ENCODE peak calls at places on chromosome 9, in seven cellular contexts. D is H9, A is IMR-90, M is neuronal stem cell, S is mesendoderm, V is mesenchymal stem cell, I is H1. Y is an unnamed sample. For H3K27me3, the result is how much of the 10 kb centered on the place peaks cover.

GRCh38 chr9:126516561-126516935 is 97.2 kb upstream of the LMX1B start:
- DNase-seq in S (no peak), I (no peak), V (no peak), A (no peak), M (no peak), D (no peak), Y (no peak)

GRCh38 chr9:80191108-80191507 is 619.3 kb downstream of the TLE4 start:
- DNase-seq in S (no peak), M (no peak), V (no peak), D (no peak), A (peak), I (no peak), Y (no peak)

GRCh38 chr9:127207734-127208410 is 56.7 kb upstream of the GARNL3 start:
- DNase-seq in V (no peak), D (no peak), S (no peak), A (no peak), I (no peak), M (no peak), Y (no peak)

GRCh38 chr9:109476781-109477268 is 21.3 kb downstream of the PTPN3 start:
- DNase-seq in I (no peak), M (no peak), S (no peak), A (no peak), V (no peak), D (no peak), Y (no peak)

GRCh38 chr9:137461663-137462395 is 2.7 kb upstream of the NSMF start:
- DNase-seq in A (no peak), S (peak), V (peak), I (peak), M (no peak), D (peak), Y (peak)

GRCh38 chr9:134957165-134957944 is 39.6 kb upstream of the FCN1 start:
- DNase-seq in D (no peak), S (no peak), A (no peak), I (no peak), M (no peak), V (no peak), Y (no peak)

GRCh38 chr9:132748450-132748849 is 78.2 kb downstream of the GTF3C4 start:
- DNase-seq in I (no peak), V (no peak), D (no peak), S (no peak), A (peak), M (no peak), Y (no peak)

GRCh38 chr9:129709471-129710460 is 43.1 kb downstream of the PTGES start:
- DNase-seq in V (no peak), D (no peak), A (no peak), I (no peak), S (no peak), M (no peak), Y (no peak)

GRCh38 chr9:114178756-114179450 is 23.6 kb downstream of the COL27A1 start:
- DNase-seq in V (peak), I (no peak), S (no peak), A (no peak), M (no peak), D (no peak), Y (no peak)

GRCh38 chr9:76616780-76617179 is 147.5 kb upstream of the PCA3 start:
- DNase-seq in A (no peak), S (no peak), M (no peak), I (no peak), V (no peak), D (no peak), Y (no peak)

GRCh38 chr9:134633362-134634142 is 8.1 kb upstream of the COL5A1 start:
- DNase-seq in S (no peak), M (no peak), D (peak), I (no peak), A (no peak), V (no peak), Y (no peak)

GRCh38 chr9:33447404-33448158 is at the start of gene AQP3:
- DNase-seq in I (no peak), M (peak), D (peak), A (no peak), S (peak), V (peak), Y (peak)

GRCh38 chr9:4547016-4547415 is 56.7 kb downstream of the SLC1A1 start:
- DNase-seq in A (peak), V (peak), M (no peak), D (no peak), S (no peak), I (no peak), Y (no peak)

GRCh38 chr9:76137941-76138340 is 247.5 kb downstream of the PCSK5 start:
- DNase-seq in V (peak), I (no peak), S (no peak), A (peak), D (no peak), M (no peak), Y (no peak)

GRCh38 chr9:134744542-134745295 is 103.1 kb downstream of the COL5A1 start:
- DNase-seq in M (no peak), V (no peak), D (no peak), S (no peak), I (no peak), A (no peak), Y (peak)

GRCh38 chr9:14170392-14170931 is 143.5 kb downstream of the NFIB start:
- DNase-seq in M (no peak), V (no peak), A (no peak), D (no peak), S (no peak), I (no peak), Y (peak)

GRCh38 chr9:14164908-14165307 is 149.0 kb downstream of the NFIB start:
- DNase-seq in A (no peak), D (no peak), M (no peak), S (no peak), I (no peak), V (no peak), Y (no peak)

GRCh38 chr9:14165376-14166035 is 148.4 kb downstream of the NFIB start:
- DNase-seq in M (no peak), I (no peak), V (no peak), S (no peak), A (no peak), D (no peak), Y (no peak)

GRCh38 chr9:14170973-14171596 is 142.9 kb downstream of the NFIB start:
- DNase-seq in D (no peak), I (no peak), V (peak), A (peak), S (no peak), M (no peak), Y (peak)

DNA sequence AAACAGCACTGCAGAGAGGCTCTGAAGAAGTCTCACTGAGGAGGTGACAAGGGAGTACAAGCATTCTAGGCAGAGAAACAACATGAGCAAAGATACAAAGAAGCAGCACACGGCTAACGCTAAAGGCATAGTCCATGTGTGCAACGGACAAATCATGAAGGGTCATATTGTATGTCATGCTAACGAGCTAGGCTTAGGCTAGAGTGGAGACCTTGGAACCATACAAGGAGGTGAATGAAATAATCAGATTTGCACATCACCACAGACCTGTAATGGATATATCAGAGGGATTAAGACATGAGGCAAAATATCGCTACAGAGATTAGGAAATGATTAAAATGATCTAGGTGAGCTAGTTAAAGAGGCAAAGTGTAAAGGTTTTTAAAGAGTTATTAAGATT is 145.6 kb downstream of the NFIB start:
- DNase-seq in D (no peak), I (no peak), M (no peak), S (no peak), V (no peak), A (no peak), Y (no peak)
- H2BK5ac ChIP-seq in D (no peak), I (no peak), M (no peak), S (no peak), V (no peak), A (no peak), Y (no peak)

DNA sequence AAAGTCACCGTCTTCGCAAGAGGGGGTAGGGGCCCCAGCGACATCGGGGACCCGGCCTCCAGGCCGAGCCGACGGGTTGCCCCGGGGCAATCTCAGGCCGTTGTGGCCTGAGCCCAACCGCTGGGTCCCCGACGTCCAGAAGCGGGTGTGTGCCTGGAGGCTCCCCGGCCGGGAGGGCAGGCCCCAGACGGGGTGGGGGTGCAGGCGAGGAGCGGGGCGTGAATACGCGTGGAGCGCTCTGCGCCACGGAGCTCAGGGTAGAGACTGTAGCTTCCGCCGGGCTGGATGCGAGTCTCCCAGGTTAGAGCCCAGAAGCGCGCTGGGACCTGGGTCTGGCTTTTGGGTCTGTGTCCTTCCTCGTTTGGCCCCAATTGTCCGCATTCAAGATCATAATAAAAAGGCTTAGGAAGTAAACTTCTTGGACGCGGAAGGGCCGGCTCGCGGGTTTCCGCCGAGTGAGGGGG is 3.5 kb downstream of the BARX1 start:
- DNase-seq in D (peak), A (no peak), V (no peak), S (no peak), I (no peak), M (no peak), Y (no peak)
- H3K27me3 ChIP-seq in D (half or more), A (half or more), V (half or more), S (half or more), I (half or more), M (half or more), Y (half or more)

GRCh38 chr9:8871796-8872470 is 1072.4 kb upstream of the DMAC1 start:
- DNase-seq in S (peak), A (no peak), V (no peak), I (no peak), D (no peak), M (no peak), Y (no peak)

GRCh38 chr9:8871396-8871795 is 1071.8 kb upstream of the DMAC1 start:
- DNase-seq in M (no peak), I (no peak), A (no peak), V (no peak), S (no peak), D (no peak), Y (no peak)

GRCh38 chr9:8869812-8870211 is 1070.2 kb upstream of the DMAC1 start:
- DNase-seq in V (no peak), A (no peak), I (no peak), D (no peak), S (no peak), M (no peak), Y (no peak)

GRCh38 chr9:8874482-8874881 is 1074.9 kb upstream of the DMAC1 start:
- DNase-seq in I (no peak), M (no peak), D (no peak), A (no peak), S (peak), V (no peak), Y (no peak)

GRCh38 chr9:8872802-8873201 is 1073.2 kb upstream of the DMAC1 start:
- DNase-seq in S (no peak), V (no peak), M (no peak), D (no peak), A (no peak), I (no peak), Y (no peak)
- H2AK5ac ChIP-seq in S (no peak), V (no peak), M (no peak), D (no peak), A (no peak), I (no peak), Y (no peak)

GRCh38 chr9:95570150-95570549 is 53.4 kb upstream of the PTCH1 start:
- DNase-seq in D (no peak), A (peak), V (peak), S (peak), I (no peak), M (no peak), Y (no peak)
- H2BK5ac ChIP-seq in D (no peak), A (no peak), V (peak), S (no peak), I (no peak), M (no peak), Y (peak)

DNA sequence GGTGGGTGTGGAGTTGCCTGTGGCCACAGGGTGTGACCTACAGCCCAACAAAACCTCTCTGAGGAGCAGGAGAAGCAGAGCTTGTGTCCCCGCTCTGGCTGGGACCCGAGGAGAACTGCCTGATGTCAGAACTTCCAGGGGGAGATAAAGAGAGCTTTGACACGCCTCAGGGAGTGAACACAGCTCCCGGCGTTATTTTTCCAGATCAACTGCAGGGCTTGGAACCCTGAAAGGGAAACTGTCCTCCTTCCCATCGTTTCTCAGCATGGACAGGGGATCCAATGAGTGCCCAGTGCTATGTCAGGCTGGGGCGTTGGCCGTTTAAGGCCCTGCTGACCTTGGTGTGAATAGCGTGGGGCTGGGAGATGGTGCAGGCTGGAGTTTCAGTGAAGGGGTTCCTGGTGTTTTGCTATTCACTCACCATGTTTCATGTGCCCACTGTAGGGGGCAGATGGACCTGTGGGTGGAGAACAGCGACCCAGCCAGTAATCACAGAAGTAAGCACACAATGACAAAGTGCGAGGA is 22.0 kb downstream of the GADD45G start:
- DNase-seq in A (no peak), S (no peak), M (no peak), V (no peak), D (no peak), I (no peak), Y (no peak)
- H3K27me3 ChIP-seq in A (under half), S (under half), M (under half), V (half or more), D (under half), I (under half), Y (under half)

DNA sequence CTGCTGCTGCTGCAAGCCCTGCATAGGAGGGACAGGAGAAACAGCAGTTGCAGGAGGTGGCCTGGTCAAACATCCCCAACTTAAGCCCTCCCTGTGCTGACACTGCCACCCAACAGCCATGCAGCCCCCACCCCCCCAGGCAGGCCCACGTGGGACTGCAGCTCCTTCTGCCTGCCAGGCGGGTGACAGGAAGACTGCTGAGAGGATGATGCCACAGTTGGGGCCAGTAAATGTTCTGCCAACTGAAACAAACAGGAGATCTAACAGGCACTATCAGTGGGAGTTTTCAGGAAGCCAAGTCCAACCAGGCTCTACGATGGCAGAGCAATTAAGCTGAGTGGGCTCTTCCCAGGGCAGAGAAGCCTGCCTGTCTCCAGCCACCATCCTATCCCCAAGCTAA is 31.1 kb downstream of the DIRAS2 start:
- DNase-seq in V (no peak), I (no peak), S (no peak), M (no peak), A (no peak), D (no peak), Y (no peak)
- H2AK5ac ChIP-seq in V (peak), I (no peak), S (no peak), M (no peak), A (no peak), D (no peak), Y (no peak)

DNA sequence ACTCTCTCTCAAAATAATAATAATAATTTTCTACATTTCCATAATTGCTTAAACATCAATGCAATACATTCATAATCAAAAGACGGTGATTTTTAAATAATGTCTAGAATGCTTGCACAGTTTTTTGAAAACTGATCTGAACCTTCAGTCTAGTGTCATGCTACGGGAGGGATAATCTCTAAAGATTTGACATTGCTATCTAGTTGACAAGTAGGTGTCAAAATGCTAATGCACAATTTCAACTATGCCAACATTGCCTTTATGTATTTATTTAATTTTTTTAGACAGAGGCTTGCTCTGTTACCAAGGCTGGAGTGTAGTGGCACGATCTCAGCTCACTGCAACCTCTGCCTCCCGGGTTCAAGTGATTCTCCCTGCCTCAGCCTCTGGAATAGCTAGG is 16.0 kb upstream of the PCAT7 start:
- DNase-seq in D (no peak), I (no peak), M (no peak), S (no peak), A (no peak), V (no peak), Y (no peak)
- H2BK5ac ChIP-seq in D (no peak), I (no peak), M (no peak), S (no peak), A (no peak), V (no peak), Y (no peak)

DNA sequence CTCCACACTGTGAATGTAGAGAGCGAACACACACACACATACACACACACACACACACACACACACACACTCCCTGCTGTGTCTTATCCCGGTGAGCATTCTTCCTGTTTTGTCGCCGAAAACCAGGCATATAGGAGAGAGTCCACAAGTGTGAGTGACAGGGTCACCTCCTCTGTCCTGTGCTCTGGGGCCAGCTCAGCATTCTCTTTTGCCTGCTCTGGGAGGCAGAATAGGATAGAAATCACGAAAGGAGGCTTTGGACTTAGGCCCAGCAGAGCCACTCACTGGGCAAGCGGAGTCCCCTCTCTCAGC is 3.0 kb downstream of the LAMC3 start:
- DNase-seq in S (peak), I (no peak), M (no peak), D (no peak), A (no peak), V (peak), Y (no peak)
- H3K27me3 ChIP-seq in S (under half), I (under half), M (under half), D (under half), A (half or more), V (half or more), Y (under half)

GRCh38 chr9:1939466-1939865 is 75.7 kb upstream of the SMARCA2 start:
- DNase-seq in I (no peak), V (no peak), S (no peak), A (no peak), D (no peak), M (no peak), Y (no peak)
- H2AK5ac ChIP-seq in I (no peak), V (no peak), S (no peak), A (no peak), D (no peak), M (no peak), Y (no peak)

DNA sequence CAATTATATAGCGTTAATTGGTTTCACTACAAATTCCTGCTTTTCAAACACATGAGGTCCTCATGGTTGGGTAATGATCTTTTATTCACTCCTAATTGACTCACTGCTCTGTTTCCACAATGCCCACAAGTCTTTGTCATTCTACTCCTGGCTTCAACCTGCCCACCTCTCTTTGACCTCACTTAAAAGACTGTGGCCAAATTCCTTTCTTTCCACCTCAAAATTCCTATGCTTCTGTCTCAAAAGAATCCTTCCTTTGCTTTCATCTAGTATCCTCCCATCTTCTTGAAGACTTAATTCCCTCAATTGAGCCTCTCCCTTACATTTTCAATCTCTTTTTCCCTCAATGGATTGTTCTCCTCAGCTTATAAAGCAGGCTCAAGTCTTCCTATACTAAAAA is 4.9 kb downstream of the APBA1 start:
- DNase-seq in I (no peak), V (no peak), S (peak), D (no peak), M (peak), A (no peak), Y (no peak)
- H2BK5ac ChIP-seq in I (no peak), V (no peak), S (no peak), D (no peak), M (no peak), A (no peak), Y (no peak)

Y was measured in trophoblast cell.